ENCODE peak calls at places on chromosomes 2 and 18, in five cellular contexts. One of them, this sample, is unnamed.

GRCh38 chr18:29145993-29146539 is 969.1 kb upstream of the CDH2 start:
- DNase-seq in gastrocnemius medialis: no peak
- DNase-seq in sigmoid colon: no peak
- DNase-seq in IMR-90: no peak
- DNase-seq in stomach: no peak
- DNase-seq in this sample: no peak

GRCh38 chr18:7575465-7576026 is 8.4 kb downstream of the PTPRM start:
- DNase-seq in gastrocnemius medialis: no peak
- DNase-seq in sigmoid colon: no peak
- DNase-seq in IMR-90: peak; percentile 67
- DNase-seq in stomach: no peak
- DNase-seq in this sample: no peak

GRCh38 chr2:58853420-58853819 is 612.3 kb upstream of the FANCL start:
- DNase-seq in gastrocnemius medialis: no peak
- DNase-seq in sigmoid colon: no peak
- DNase-seq in IMR-90: no peak
- DNase-seq in stomach: no peak
- DNase-seq in this sample: no peak

GRCh38 chr2:27891063-27891819 is 712 bp downstream of the BABAM2 start:
- DNase-seq in gastrocnemius medialis: peak; percentile 67
- DNase-seq in sigmoid colon: peak; percentile 95
- DNase-seq in IMR-90: peak; percentile 83
- DNase-seq in stomach: peak; percentile 88
- DNase-seq in this sample: peak; percentile 78

GRCh38 chr2:60759654-60760053 is 3.6 kb downstream of the PAPOLG start:
- DNase-seq in gastrocnemius medialis: no peak
- DNase-seq in sigmoid colon: no peak
- DNase-seq in IMR-90: no peak
- DNase-seq in stomach: no peak
- DNase-seq in this sample: no peak

GRCh38 chr2:105873721-105874120 is 129.0 kb downstream of the NCK2 start:
- DNase-seq in gastrocnemius medialis: no peak
- DNase-seq in sigmoid colon: no peak
- DNase-seq in IMR-90: peak; percentile 89
- DNase-seq in stomach: no peak
- DNase-seq in this sample: peak; percentile 39

GRCh38 chr2:11710632-11711381 is 35.6 kb upstream of the LPIN1 start:
- DNase-seq in gastrocnemius medialis: no peak
- DNase-seq in sigmoid colon: no peak
- DNase-seq in IMR-90: no peak
- DNase-seq in stomach: peak; percentile 47
- DNase-seq in this sample: no peak

GRCh38 chr2:96147593-96148201 is 2.5 kb upstream of the DUSP2 start:
- DNase-seq in gastrocnemius medialis: no peak
- DNase-seq in sigmoid colon: peak; percentile 34
- DNase-seq in IMR-90: no peak
- DNase-seq in stomach: no peak
- DNase-seq in this sample: peak; percentile 7

GRCh38 chr2:715847-716573 is 38.8 kb upstream of the TMEM18 start:
- DNase-seq in gastrocnemius medialis: no peak
- DNase-seq in sigmoid colon: no peak
- DNase-seq in IMR-90: peak; percentile 27
- DNase-seq in stomach: no peak
- DNase-seq in this sample: no peak

GRCh38 chr2:131516011-131516410 is 11.7 kb upstream of the CCDC74A start:
- DNase-seq in gastrocnemius medialis: no peak
- DNase-seq in sigmoid colon: peak; percentile 65
- DNase-seq in IMR-90: no peak
- DNase-seq in stomach: no peak
- DNase-seq in this sample: no peak

GRCh38 chr2:100071350-100072043 is 70.9 kb downstream of the AFF3 start:
- DNase-seq in gastrocnemius medialis: no peak
- DNase-seq in sigmoid colon: no peak
- DNase-seq in IMR-90: no peak
- DNase-seq in stomach: no peak
- DNase-seq in this sample: no peak

GRCh38 chr2:100068395-100068794 is 74.0 kb downstream of the AFF3 start:
- DNase-seq in gastrocnemius medialis: no peak
- DNase-seq in sigmoid colon: no peak
- DNase-seq in IMR-90: no peak
- DNase-seq in stomach: no peak
- DNase-seq in this sample: no peak

GRCh38 chr2:100072503-100072902 is 69.9 kb downstream of the AFF3 start:
- DNase-seq in gastrocnemius medialis: no peak
- DNase-seq in sigmoid colon: no peak
- DNase-seq in IMR-90: no peak
- DNase-seq in stomach: no peak
- DNase-seq in this sample: no peak

GRCh38 chr2:100070078-100070477 is 72.3 kb downstream of the AFF3 start:
- DNase-seq in gastrocnemius medialis: no peak
- DNase-seq in sigmoid colon: no peak
- DNase-seq in IMR-90: peak; percentile 53
- DNase-seq in stomach: no peak
- DNase-seq in this sample: no peak

GRCh38 chr2:100073110-100073509 is 69.3 kb downstream of the AFF3 start:
- DNase-seq in gastrocnemius medialis: no peak
- DNase-seq in sigmoid colon: no peak
- DNase-seq in IMR-90: no peak
- DNase-seq in stomach: no peak
- DNase-seq in this sample: no peak
- H3K27me3 ChIP-seq in gastrocnemius medialis: no peaks in the 10 kb centered on the region
- H3K27me3 ChIP-seq in sigmoid colon: no peaks in the 10 kb centered on the region
- H3K27me3 ChIP-seq in IMR-90: no peaks in the 10 kb centered on the region
- H3K27me3 ChIP-seq in stomach: no peaks in the 10 kb centered on the region
- H3K27me3 ChIP-seq in this sample: no peaks in the 10 kb centered on the region

GRCh38 chr2:85548608-85548900 is 9.6 kb downstream of the MAT2A start:
- DNase-seq in gastrocnemius medialis: no peak
- DNase-seq in sigmoid colon: no peak
- DNase-seq in IMR-90: no peak
- DNase-seq in stomach: no peak
- DNase-seq in this sample: no peak
- H3K27ac ChIP-seq in gastrocnemius medialis: peak overlapping the region; percentile 53
- H3K27ac ChIP-seq in sigmoid colon: no peak overlapping the region
- H3K27ac ChIP-seq in IMR-90: peak overlapping the region; percentile 85
- H3K27ac ChIP-seq in stomach: peak overlapping the region; percentile 99
- H3K27ac ChIP-seq in this sample: no peak overlapping the region

GRCh38 chr2:200428961-200429665 is 80.8 kb downstream of the KCTD18 start:
- DNase-seq in gastrocnemius medialis: no peak
- DNase-seq in sigmoid colon: no peak
- DNase-seq in IMR-90: no peak
- DNase-seq in stomach: no peak
- DNase-seq in this sample: no peak

GRCh38 chr2:200425026-200425821 is 84.6 kb downstream of the KCTD18 start:
- DNase-seq in gastrocnemius medialis: no peak
- DNase-seq in sigmoid colon: no peak
- DNase-seq in IMR-90: no peak
- DNase-seq in stomach: no peak
- DNase-seq in this sample: no peak

GRCh38 chr2:200426754-200427153 is 83.1 kb downstream of the KCTD18 start:
- DNase-seq in gastrocnemius medialis: no peak
- DNase-seq in sigmoid colon: no peak
- DNase-seq in IMR-90: no peak
- DNase-seq in stomach: no peak
- DNase-seq in this sample: no peak

GRCh38 chr2:200432296-200432695 is 77.6 kb downstream of the KCTD18 start:
- DNase-seq in gastrocnemius medialis: no peak
- DNase-seq in sigmoid colon: no peak
- DNase-seq in IMR-90: no peak
- DNase-seq in stomach: no peak
- DNase-seq in this sample: no peak

GRCh38 chr2:200430017-200430416 is 79.9 kb downstream of the KCTD18 start:
- DNase-seq in gastrocnemius medialis: no peak
- DNase-seq in sigmoid colon: no peak
- DNase-seq in IMR-90: no peak
- DNase-seq in stomach: no peak
- DNase-seq in this sample: no peak
- TF ChIP-seq POLR2A in gastrocnemius medialis: no peak
- TF ChIP-seq POLR2A in sigmoid colon: no peak
- TF ChIP-seq POLR2A in IMR-90: no peak
- TF ChIP-seq POLR2A in stomach: no peak
- TF ChIP-seq POLR2A in this sample: no peak

GRCh38 chr2:143632751-143633374 is 503.6 kb downstream of the ARHGAP15 start:
- DNase-seq in gastrocnemius medialis: no peak
- DNase-seq in sigmoid colon: no peak
- DNase-seq in IMR-90: no peak
- DNase-seq in stomach: no peak
- DNase-seq in this sample: no peak

GRCh38 chr2:143635302-143635701 is 506.1 kb downstream of the ARHGAP15 start:
- DNase-seq in gastrocnemius medialis: no peak
- DNase-seq in sigmoid colon: no peak
- DNase-seq in IMR-90: no peak
- DNase-seq in stomach: no peak
- DNase-seq in this sample: no peak

GRCh38 chr2:143635936-143636335 is 506.7 kb downstream of the ARHGAP15 start:
- DNase-seq in gastrocnemius medialis: no peak
- DNase-seq in sigmoid colon: no peak
- DNase-seq in IMR-90: no peak
- DNase-seq in stomach: no peak
- DNase-seq in this sample: no peak
- H3K27me3 ChIP-seq in gastrocnemius medialis: no peaks in the 10 kb centered on the region
- H3K27me3 ChIP-seq in sigmoid colon: no peaks in the 10 kb centered on the region
- H3K27me3 ChIP-seq in IMR-90: no peaks in the 10 kb centered on the region
- H3K27me3 ChIP-seq in stomach: no peaks in the 10 kb centered on the region
- H3K27me3 ChIP-seq in this sample: no peaks in the 10 kb centered on the region

GRCh38 chr18:47899107-47899840 is 31.2 kb downstream of the SMAD2 start:
- DNase-seq in gastrocnemius medialis: no peak
- DNase-seq in sigmoid colon: no peak
- DNase-seq in IMR-90: peak; percentile 1
- DNase-seq in stomach: no peak
- DNase-seq in this sample: no peak

GRCh38 chr18:47903809-47904208 is 26.6 kb downstream of the SMAD2 start:
- DNase-seq in gastrocnemius medialis: no peak
- DNase-seq in sigmoid colon: no peak
- DNase-seq in IMR-90: no peak
- DNase-seq in stomach: no peak
- DNase-seq in this sample: no peak

GRCh38 chr18:47898696-47899095 is 31.8 kb downstream of the SMAD2 start:
- DNase-seq in gastrocnemius medialis: no peak
- DNase-seq in sigmoid colon: no peak
- DNase-seq in IMR-90: no peak
- DNase-seq in stomach: no peak
- DNase-seq in this sample: no peak

GRCh38 chr18:47898055-47898454 is 32.4 kb downstream of the SMAD2 start:
- DNase-seq in gastrocnemius medialis: no peak
- DNase-seq in sigmoid colon: no peak
- DNase-seq in IMR-90: no peak
- DNase-seq in stomach: no peak
- DNase-seq in this sample: no peak

DNA sequence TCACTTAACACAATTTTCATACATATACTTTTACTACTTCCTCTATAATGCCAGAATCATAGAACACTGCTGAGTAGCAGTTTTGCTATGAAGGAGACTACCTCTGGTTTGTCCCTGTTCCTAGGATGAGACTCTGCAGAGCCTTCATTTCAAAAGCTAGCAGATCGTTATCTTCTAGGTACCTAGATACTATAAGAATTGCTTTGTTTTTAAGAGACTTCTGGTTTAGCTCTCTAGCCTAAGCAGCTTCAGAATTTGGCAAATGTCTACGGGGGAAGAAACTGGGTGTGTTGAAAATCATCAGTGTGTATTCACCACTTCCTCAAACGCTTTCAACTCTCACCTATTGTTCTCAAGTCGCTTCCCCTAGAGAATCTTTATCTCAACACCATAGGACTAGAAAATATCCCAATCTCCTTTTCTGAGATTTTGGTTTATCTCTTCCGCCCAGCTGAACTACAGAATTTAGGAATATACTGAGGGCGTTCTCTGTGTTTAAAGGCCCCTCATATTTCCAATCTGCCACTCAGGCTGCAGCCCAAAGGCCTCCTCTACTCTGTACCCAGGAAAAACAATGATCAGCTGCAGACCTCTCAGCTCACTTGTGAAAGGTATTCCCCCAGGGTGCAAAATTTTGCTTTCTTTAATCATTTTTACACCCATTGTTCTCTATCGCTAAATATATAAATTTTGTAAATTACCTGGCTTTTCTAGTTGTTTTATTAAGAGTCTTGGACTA is 28.7 kb downstream of the SMAD2 start:
- DNase-seq in gastrocnemius medialis: no peak
- DNase-seq in sigmoid colon: no peak
- DNase-seq in IMR-90: no peak
- DNase-seq in stomach: no peak
- DNase-seq in this sample: no peak
- H3K27ac ChIP-seq in gastrocnemius medialis: no peak overlapping the region
- H3K27ac ChIP-seq in sigmoid colon: no peak overlapping the region
- H3K27ac ChIP-seq in IMR-90: no peak overlapping the region
- H3K27ac ChIP-seq in stomach: no peak overlapping the region
- H3K27ac ChIP-seq in this sample: no peak overlapping the region

GRCh38 chr2:66581461-66582363 is 146.8 kb downstream of the MEIS1 start:
- DNase-seq in gastrocnemius medialis: no peak
- DNase-seq in sigmoid colon: peak; percentile 89
- DNase-seq in IMR-90: peak; percentile 63
- DNase-seq in stomach: no peak
- DNase-seq in this sample: peak; percentile 75
- TF ChIP-seq POLR2A in gastrocnemius medialis: no peak
- TF ChIP-seq POLR2A in sigmoid colon: peak; percentile 25
- TF ChIP-seq POLR2A in IMR-90: peak; percentile 34
- TF ChIP-seq POLR2A in stomach: no peak
- TF ChIP-seq POLR2A in this sample: no peak

DNA sequence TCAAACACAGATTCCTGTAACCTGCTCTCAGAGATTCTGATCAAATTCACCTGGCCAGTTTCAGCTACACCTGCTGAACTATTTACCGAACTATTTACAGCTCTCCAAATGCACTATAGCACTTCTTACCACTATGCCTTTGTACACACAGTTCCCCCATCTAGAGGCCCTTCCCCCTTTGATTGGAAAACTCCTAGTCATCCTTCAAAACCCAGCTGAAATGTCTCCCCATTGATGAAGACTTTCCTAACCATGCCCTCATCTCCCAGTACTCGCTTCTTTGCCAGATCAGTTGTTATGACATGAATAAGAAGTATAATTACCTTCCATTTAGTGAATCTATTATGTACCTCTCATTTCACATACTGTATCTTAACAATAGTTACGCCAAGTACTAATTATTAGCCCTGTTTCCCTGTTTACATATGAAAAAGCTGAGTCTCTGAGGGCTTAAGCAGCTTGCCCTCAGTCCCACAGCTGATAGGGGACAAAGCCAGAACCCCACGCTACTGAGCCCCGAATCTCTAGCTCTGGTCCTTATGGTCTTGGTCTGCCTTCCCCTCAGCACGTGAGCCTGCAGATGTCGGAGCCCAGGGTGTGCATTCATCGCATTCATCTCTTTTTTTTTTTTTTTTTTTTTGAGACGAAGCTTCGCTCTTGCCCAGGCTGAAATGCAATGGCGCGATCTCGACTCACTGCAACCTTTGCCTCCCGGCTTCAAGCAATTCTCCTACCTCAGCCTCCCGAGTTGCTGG is 64.7 kb upstream of the ASAP2 start:
- DNase-seq in gastrocnemius medialis: no peak
- DNase-seq in sigmoid colon: no peak
- DNase-seq in IMR-90: no peak
- DNase-seq in stomach: no peak
- DNase-seq in this sample: no peak
- H3K27me3 ChIP-seq in gastrocnemius medialis: no peaks in the 10 kb centered on the region
- H3K27me3 ChIP-seq in sigmoid colon: no peaks in the 10 kb centered on the region
- H3K27me3 ChIP-seq in IMR-90: no peaks in the 10 kb centered on the region
- H3K27me3 ChIP-seq in stomach: no peaks in the 10 kb centered on the region
- H3K27me3 ChIP-seq in this sample: no peaks in the 10 kb centered on the region

GRCh38 chr2:86468162-86469033 is 27.2 kb downstream of the KDM3A start:
- DNase-seq in gastrocnemius medialis: no peak
- DNase-seq in sigmoid colon: no peak
- DNase-seq in IMR-90: no peak
- DNase-seq in stomach: no peak
- DNase-seq in this sample: no peak
- H3K27ac ChIP-seq in gastrocnemius medialis: no peak overlapping the region
- H3K27ac ChIP-seq in sigmoid colon: no peak overlapping the region
- H3K27ac ChIP-seq in IMR-90: no peak overlapping the region
- H3K27ac ChIP-seq in stomach: no peak overlapping the region
- H3K27ac ChIP-seq in this sample: no peak overlapping the region

This sample was measured in uterus.